ENCODE peak calls at places on chromosomes 13 and 19, in five cellular contexts. U is fibroblast of the aortic adventitia, B is testis, N is cardiac fibroblast, W is lung. Y is an unnamed sample.

GRCh38 chr13:114105351-114106225 is 26.8 kb downstream of the RASA3 start:
- DNase-seq in U (no peak), B (no peak), N (no peak), W (no peak), Y (no peak)

GRCh38 chr19:42942187-42942789 is 5.3 kb upstream of the PSG7 start:
- DNase-seq in B (peak), U (peak), N (peak), W (no peak), Y (peak)

GRCh38 chr19:2180881-2181617 is 17.3 kb downstream of the DOT1L start:
- DNase-seq in W (no peak), U (no peak), B (no peak), N (no peak), Y (no peak)

GRCh38 chr13:30119476-30119875 is 187.9 kb downstream of the KATNAL1 start:
- DNase-seq in N (peak), U (peak), W (no peak), B (no peak), Y (peak)

GRCh38 chr19:18379803-18380747 is 5.9 kb upstream of the GDF15 start:
- DNase-seq in B (peak), W (peak), N (peak), U (peak), Y (peak)

GRCh38 chr13:23844132-23844531 is 45.1 kb downstream of the MIPEP start:
- DNase-seq in W (no peak), U (no peak), N (no peak), B (no peak), Y (no peak)

GRCh38 chr19:30082611-30083010 is 140.6 kb downstream of the URI1 start:
- DNase-seq in W (no peak), B (no peak), N (no peak), U (no peak), Y (no peak)

GRCh38 chr19:1060689-1061088 is 6.3 kb upstream of the ARHGAP45 start:
- DNase-seq in B (no peak), U (no peak), W (no peak), N (no peak), Y (no peak)

GRCh38 chr13:80037505-80037888 is 303.4 kb downstream of the SPRY2 start:
- DNase-seq in B (no peak), U (peak), N (peak), W (no peak), Y (peak)

GRCh38 chr19:47183579-47183978 is 47.4 kb downstream of the BBC3 start:
- DNase-seq in W (no peak), U (no peak), N (no peak), B (no peak), Y (no peak)
- TF ChIP-seq CTCF in W (no peak), U (no peak), N (no peak), B (no peak), Y (no peak)

GRCh38 chr19:47510516-47511127 is 4.2 kb downstream of the NAPA start:
- DNase-seq in N (no peak), W (no peak), B (no peak), U (no peak), Y (no peak)
- TF ChIP-seq CTCF in N (no peak), W (no peak), B (no peak), U (no peak), Y (peak)

DNA sequence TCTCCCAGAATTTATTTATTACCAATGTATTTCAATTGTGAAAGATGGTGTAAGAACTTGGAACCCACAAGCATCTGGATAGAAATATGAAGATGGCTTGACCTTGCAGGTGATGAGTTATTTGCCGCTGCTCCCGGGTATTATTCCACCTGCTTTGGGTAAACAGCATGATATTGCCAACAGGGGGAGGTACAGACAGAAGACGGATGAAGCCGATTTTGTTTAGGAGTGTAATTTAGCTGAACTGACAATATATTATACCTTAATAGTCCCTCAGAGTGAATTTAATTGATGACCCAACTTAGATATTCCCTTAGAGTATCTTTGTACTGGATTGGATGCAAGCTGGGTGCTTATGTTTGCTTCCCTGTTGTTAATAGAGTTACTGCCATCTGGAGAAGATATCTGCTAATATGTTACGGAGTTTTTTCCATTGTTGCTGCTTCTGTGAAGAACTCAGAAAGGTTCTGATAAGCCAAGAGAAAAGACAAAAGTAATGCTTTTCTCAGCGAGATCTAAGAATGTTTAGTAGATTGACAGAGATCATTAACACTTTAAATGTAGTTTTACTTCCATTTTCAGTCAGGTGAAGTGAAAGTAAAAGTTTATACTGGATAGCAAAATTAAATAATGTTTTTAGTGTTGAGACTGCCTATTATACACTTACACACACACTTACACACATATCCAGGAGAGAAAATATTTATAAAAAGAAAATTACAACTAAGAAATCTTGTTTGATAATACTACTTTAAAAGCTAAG is 2220.8 kb upstream of the PCDH20 start:
- DNase-seq in U (no peak), B (no peak), W (no peak), N (peak), Y (no peak)
- TF ChIP-seq CTCF in U (no peak), B (no peak), W (no peak), N (peak), Y (peak)

DNA sequence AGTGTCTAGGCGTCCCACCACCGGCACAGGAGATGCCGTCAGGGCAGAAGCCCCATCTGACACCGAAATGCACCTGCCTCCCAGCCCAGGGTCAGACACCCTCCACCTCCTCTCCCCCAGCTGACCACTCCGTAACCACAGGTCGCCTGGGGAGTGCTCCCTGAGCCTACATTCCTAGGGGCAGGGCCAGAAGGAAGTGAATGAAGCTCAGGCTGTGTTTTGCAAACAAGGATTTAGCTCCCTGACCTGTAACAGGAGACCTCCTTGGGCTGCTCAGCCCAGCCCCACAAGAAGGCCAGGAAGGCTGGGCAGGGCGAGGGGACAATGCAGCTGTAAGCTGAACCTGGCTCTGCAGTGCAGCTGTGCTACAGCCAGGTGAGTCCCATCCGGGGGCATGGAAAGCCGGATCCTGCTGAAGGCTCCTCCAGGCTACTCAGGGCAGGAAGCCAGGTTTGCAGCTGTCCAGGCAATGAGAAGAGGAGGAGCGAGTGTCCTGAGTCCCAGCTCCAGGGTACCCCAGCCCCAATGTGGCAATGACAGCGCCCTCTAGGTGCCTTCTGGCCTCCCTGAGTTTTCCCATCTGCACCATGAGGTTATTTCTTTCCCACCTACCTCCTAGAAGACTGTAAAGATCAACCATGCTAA is 42.1 kb downstream of the RHPN2 start:
- DNase-seq in U (no peak), B (no peak), W (no peak), N (no peak), Y (no peak)
- TF ChIP-seq CTCF in U (no peak), B (no peak), W (no peak), N (no peak), Y (no peak)

GRCh38 chr19:52590728-52591127 is 20.6 kb downstream of the ZNF701 start:
- DNase-seq in B (no peak), W (no peak), U (no peak), N (no peak), Y (no peak)
- TF ChIP-seq CTCF in B (no peak), W (no peak), U (no peak), N (no peak), Y (no peak)

DNA sequence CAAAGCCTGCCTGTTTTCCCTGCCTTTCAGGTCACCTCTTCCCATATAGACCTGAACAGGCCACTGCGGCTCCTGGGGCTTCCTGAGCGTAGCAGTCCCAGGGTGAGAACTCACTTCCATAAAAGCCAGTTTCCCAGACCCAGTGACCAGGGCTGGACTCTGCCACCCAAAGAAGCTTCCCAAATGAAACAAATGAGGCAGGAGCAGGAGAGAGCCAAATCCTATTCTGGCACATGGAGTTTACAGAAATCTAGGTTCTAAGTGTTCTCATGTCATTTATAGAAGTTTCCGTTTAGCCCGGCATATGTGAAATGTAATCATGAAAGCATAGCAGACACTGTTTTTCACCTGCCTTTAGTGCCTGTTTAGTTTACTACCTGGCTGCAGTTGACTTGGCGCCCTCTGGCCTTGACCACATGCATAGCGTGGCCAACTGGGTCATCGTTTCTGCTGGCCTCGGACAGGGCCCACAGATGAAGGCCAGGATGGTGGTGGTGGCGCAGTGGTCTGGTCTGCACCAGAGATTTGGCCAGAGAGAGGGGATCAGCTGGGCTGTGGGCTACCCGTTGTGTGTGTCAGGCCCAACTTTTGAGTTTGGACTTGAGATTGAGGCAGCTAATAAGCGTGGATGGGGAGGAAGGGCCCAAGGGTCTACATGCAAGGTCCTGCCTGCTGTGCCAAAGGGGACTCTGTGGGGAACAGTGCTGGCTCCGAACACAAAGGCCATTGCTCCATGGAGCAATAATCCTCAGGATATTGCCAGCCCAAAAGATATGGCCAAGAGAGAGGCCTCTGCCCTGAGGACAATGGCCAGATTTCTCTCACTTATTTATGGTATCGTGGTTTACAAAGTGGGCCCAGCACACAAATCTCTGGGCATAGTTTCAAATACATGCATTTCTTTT is 43.3 kb downstream of the NFIX start:
- DNase-seq in W (no peak), N (no peak), B (no peak), U (no peak), Y (no peak)
- TF ChIP-seq CTCF in W (no peak), N (no peak), B (no peak), U (no peak), Y (no peak)

Y was measured in epithelial cell of esophagus.